ENCODE peak calls at places on chromosomes 3 and 15, in six cellular contexts. Z is heart left ventricle, E is NCI-H524, D is NCI-H774, H is renal cortical epithelial cell, X is prostate gland. V is an unnamed sample.

GRCh38 chr3:17831366-17831765 is 88.9 kb upstream of the TBC1D5 start:
- DNase-seq in Z (no peak), E (no peak), D (no peak), H (peak; percentile 67), X (no peak), V (no peak)

GRCh38 chr15:25709437-25710159 is 153.5 kb downstream of the ATP10A start:
- DNase-seq in Z (no peak), E (no peak), D (no peak), H (no peak), X (no peak), V (no peak)

GRCh38 chr3:169495569-169495968 is 167.9 kb downstream of the MECOM start:
- DNase-seq in Z (no peak), E (no peak), D (no peak), H (peak; percentile 6), X (no peak), V (no peak)

GRCh38 chr3:42660131-42660715 is 6.7 kb downstream of the ZBTB47 start:
- DNase-seq in Z (peak; percentile 43), E (no peak), D (no peak), H (no peak), X (no peak), V (no peak)

GRCh38 chr3:158659454-158660237 is 12.8 kb downstream of the LXN start:
- DNase-seq in Z (peak; percentile 43), E (peak; percentile 34), D (peak; percentile 57), H (peak; percentile 67), X (peak; percentile 50), V (no peak)

GRCh38 chr3:148214695-148215094 is 483.0 kb upstream of the AGTR1 start:
- DNase-seq in Z (no peak), E (no peak), D (no peak), H (peak; percentile 2), X (no peak), V (no peak)

GRCh38 chr3:128875556-128876120 is 3.8 kb upstream of the ACAD9 start:
- DNase-seq in Z (peak; percentile 33), E (peak; percentile 63), D (no peak), H (peak; percentile 25), X (no peak), V (no peak)

GRCh38 chr3:111324142-111324541 is 217.9 kb upstream of the CD96 start:
- DNase-seq in Z (no peak), E (no peak), D (no peak), H (no peak), X (no peak), V (no peak)

GRCh38 chr15:66484539-66485112 is 12.9 kb downstream of the SNAPC5 start:
- DNase-seq in Z (no peak), E (no peak), D (no peak), H (no peak), X (no peak), V (no peak)

GRCh38 chr15:77118787-77119410 is 48.0 kb upstream of the TSPAN3 start:
- DNase-seq in Z (peak; percentile 38), E (peak; percentile 75), D (peak; percentile 37), H (peak; percentile 75), X (peak; percentile 42), V (no peak)

GRCh38 chr15:50879016-50879415 is 29.5 kb upstream of the AP4E1 start:
- DNase-seq in Z (no peak), E (no peak), D (no peak), H (no peak), X (no peak), V (no peak)

GRCh38 chr3:78791745-78792144 is 976.1 kb downstream of the ROBO1 start:
- DNase-seq in Z (no peak), E (peak; percentile 60), D (no peak), H (no peak), X (no peak), V (no peak)

GRCh38 chr3:146466596-146466995 is 2.8 kb downstream of the PLSCR2 start:
- DNase-seq in Z (no peak), E (no peak), D (no peak), H (peak; percentile 65), X (no peak), V (no peak)

GRCh38 chr3:111763968-111764367 is 95.1 kb upstream of the PHLDB2 start:
- DNase-seq in Z (no peak), E (no peak), D (no peak), H (peak; percentile 90), X (no peak), V (peak; percentile 72)

GRCh38 chr3:12478326-12478725 is 6.0 kb upstream of the TSEN2 start:
- DNase-seq in Z (no peak), E (no peak), D (no peak), H (no peak), X (no peak), V (no peak)

GRCh38 chr15:77456746-77457618 is 36.3 kb downstream of the HMG20A start:
- DNase-seq in Z (no peak), E (no peak), D (no peak), H (peak; percentile 53), X (no peak), V (peak; percentile 22)

GRCh38 chr3:126826693-126827092 is 122.7 kb downstream of the CHCHD6 start:
- DNase-seq in Z (no peak), E (no peak), D (no peak), H (no peak), X (no peak), V (no peak)

GRCh38 chr3:127320529-127321121 is 32.8 kb upstream of the PRR20G start:
- DNase-seq in Z (no peak), E (no peak), D (no peak), H (peak; percentile 4), X (no peak), V (no peak)

GRCh38 chr15:96268421-96269204 is 61.9 kb upstream of the NR2F2 start:
- DNase-seq in Z (no peak), E (no peak), D (no peak), H (peak; percentile 92), X (no peak), V (no peak)

GRCh38 chr3:99911433-99911832 is 93.8 kb downstream of the CMSS1 start:
- DNase-seq in Z (no peak), E (peak; percentile 97), D (no peak), H (peak; percentile 37), X (no peak), V (no peak)

GRCh38 chr3:119660474-119661150 is at the start of gene POPDC2:
- DNase-seq in Z (peak; percentile 76), E (no peak), D (no peak), H (no peak), X (no peak), V (no peak)

GRCh38 chr15:70974004-70974832 is 81.6 kb downstream of the LRRC49 start:
- DNase-seq in Z (no peak), E (peak; percentile 1), D (no peak), H (peak; percentile 57), X (no peak), V (peak; percentile 7)

GRCh38 chr3:85605066-85605465 is 646.3 kb downstream of the CADM2 start:
- DNase-seq in Z (no peak), E (peak; percentile 63), D (no peak), H (no peak), X (no peak), V (no peak)

GRCh38 chr3:189071452-189071851 is 100.3 kb upstream of the TPRG1 start:
- DNase-seq in Z (no peak), E (peak; percentile 28), D (no peak), H (peak; percentile 63), X (no peak), V (no peak)

GRCh38 chr15:99416191-99417188 is 149.3 kb upstream of the MEF2A start:
- DNase-seq in Z (no peak), E (no peak), D (no peak), H (no peak), X (peak; percentile 2), V (no peak)

GRCh38 chr15:84570164-84570692 is 30.6 kb upstream of the ZSCAN2 start:
- DNase-seq in Z (peak; percentile 67), E (peak; percentile 35), D (no peak), H (no peak), X (peak; percentile 40), V (no peak)

GRCh38 chr3:10594915-10595314 is 89.5 kb upstream of the ATP2B2 start:
- DNase-seq in Z (peak; percentile 44), E (peak; percentile 79), D (no peak), H (peak; percentile 26), X (no peak), V (no peak)

GRCh38 chr15:29784413-29784812 is 37.9 kb downstream of the TJP1 start:
- DNase-seq in Z (no peak), E (no peak), D (no peak), H (no peak), X (no peak), V (no peak)

GRCh38 chr15:74364936-74365618 is 2.4 kb downstream of the CYP11A1 start:
- DNase-seq in Z (no peak), E (no peak), D (no peak), H (no peak), X (no peak), V (no peak)

GRCh38 chr15:93038064-93038705 is 50.8 kb downstream of the RGMA start:
- DNase-seq in Z (no peak), E (no peak), D (no peak), H (no peak), X (no peak), V (no peak)

GRCh38 chr3:23553353-23553752 is 252.4 kb upstream of the UBE2E1 start:
- DNase-seq in Z (no peak), E (no peak), D (no peak), H (no peak), X (no peak), V (no peak)

GRCh38 chr3:48598323-48599076 is 3.4 kb upstream of the COL7A1 start:
- DNase-seq in Z (peak; percentile 81), E (peak; percentile 18), D (no peak), H (peak; percentile 82), X (peak; percentile 93), V (no peak)

GRCh38 chr3:31092748-31093607 is 198.5 kb upstream of the GADL1 start:
- DNase-seq in Z (no peak), E (no peak), D (no peak), H (peak; percentile 21), X (no peak), V (no peak)

GRCh38 chr3:147406255-147407023 is at the start of gene ZIC4:
- DNase-seq in Z (no peak), E (no peak), D (no peak), H (no peak), X (no peak), V (no peak)

GRCh38 chr3:119575507-119575906 is 3.8 kb upstream of the ADPRH start:
- DNase-seq in Z (no peak), E (no peak), D (no peak), H (no peak), X (peak; percentile 14), V (no peak)

GRCh38 chr15:59138243-59138642 is 33.3 kb downstream of the CCNB2 start:
- DNase-seq in Z (no peak), E (peak; percentile 68), D (no peak), H (peak; percentile 25), X (peak; percentile 41), V (no peak)